ENCODE peak calls at places on chromosomes 4 and X, in five cellular contexts. S is SK-N-SH, A is K562, B is IMR-90, X is GM12878. M is an unnamed sample.

GRCh38 chrX:139825618-139826017 is 107.2 kb downstream of the ATP11C start:
- DNase-seq in A (no peak), X (no peak), S (no peak), B (no peak), M (no peak)

GRCh38 chrX:101395789-101396188 is 5.0 kb downstream of the RPL36A start:
- DNase-seq in A (no peak), B (no peak), X (no peak), S (no peak), M (no peak)

GRCh38 chrX:17403231-17403691 is 28.3 kb downstream of the NHS start:
- DNase-seq in B (no peak), X (no peak), S (no peak), A (no peak), M (no peak)

GRCh38 chr4:141730805-141731204 is 94.4 kb downstream of the IL15 start:
- DNase-seq in X (no peak), A (no peak), B (peak; percentile 30), S (no peak), M (no peak)

GRCh38 chr4:38950159-38950558 is 82.0 kb downstream of the TMEM156 start:
- DNase-seq in B (no peak), S (no peak), A (no peak), X (no peak), M (no peak)

GRCh38 chr4:112144546-112145325 is 518 bp upstream of the FAM241A start:
- DNase-seq in S (no peak), B (no peak), X (peak; percentile 16), A (no peak), M (no peak)

GRCh38 chrX:100682939-100683338 is 38.9 kb downstream of the SRPX2 start:
- DNase-seq in X (no peak), B (no peak), A (no peak), S (no peak), M (no peak)

GRCh38 chr4:2142630-2143427 is 83.7 kb downstream of the NAT8L start:
- DNase-seq in A (no peak), S (no peak), B (no peak), X (no peak), M (no peak)

GRCh38 chrX:136156560-136157117 is 9.3 kb downstream of the FHL1 start:
- DNase-seq in B (no peak), X (no peak), A (no peak), S (no peak), M (no peak)

GRCh38 chr4:147328756-147329446 is 152.0 kb upstream of the EDNRA start:
- DNase-seq in A (no peak), B (no peak), S (no peak), X (no peak), M (no peak)

DNA sequence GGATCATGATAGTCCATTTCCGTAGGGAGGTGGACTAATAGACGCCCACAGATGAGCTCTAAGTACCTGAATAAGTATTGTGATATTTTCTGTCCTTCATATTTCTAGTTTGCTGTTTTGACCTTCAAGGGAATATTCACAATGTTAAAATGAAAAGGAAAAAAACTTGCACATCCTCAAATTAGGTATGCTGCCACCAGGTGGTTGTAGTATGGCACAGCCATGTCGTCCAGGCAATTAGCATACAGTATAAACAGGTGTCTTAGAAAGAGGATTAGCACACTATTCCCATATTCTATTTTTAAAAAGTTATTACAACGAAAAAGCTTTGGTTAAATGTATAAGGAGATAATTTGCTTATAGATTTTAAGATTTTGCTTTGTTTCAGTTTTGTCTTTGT is 802.0 kb downstream of the RPA4 start:
- DNase-seq in S (peak; percentile 41), A (peak; percentile 6), X (no peak), B (peak; percentile 40), M (peak; percentile 39)
- TF ChIP-seq RCOR1 in S (no peak), A (no peak), X (no peak), B (no peak), M (no peak)

GRCh38 chrX:11755724-11756123 is 2.3 kb upstream of the MSL3 start:
- DNase-seq in X (no peak), A (no peak), S (no peak), B (no peak), M (no peak)
- H3K4me1 ChIP-seq in X (peaks cover 7% of the 10 kb centered on the region), A (peaks cover 6% of the 10 kb centered on the region), S (no peaks in the 10 kb centered on the region), B (no peaks in the 10 kb centered on the region), M (peaks cover 12% of the 10 kb centered on the region)

GRCh38 chr4:174218127-174218790 is 65.2 kb downstream of the FBXO8 start:
- DNase-seq in A (no peak), S (peak; percentile 50), X (no peak), B (no peak), M (no peak)
- TF ChIP-seq RCOR1 in A (no peak), S (no peak), X (no peak), B (no peak), M (no peak)

DNA sequence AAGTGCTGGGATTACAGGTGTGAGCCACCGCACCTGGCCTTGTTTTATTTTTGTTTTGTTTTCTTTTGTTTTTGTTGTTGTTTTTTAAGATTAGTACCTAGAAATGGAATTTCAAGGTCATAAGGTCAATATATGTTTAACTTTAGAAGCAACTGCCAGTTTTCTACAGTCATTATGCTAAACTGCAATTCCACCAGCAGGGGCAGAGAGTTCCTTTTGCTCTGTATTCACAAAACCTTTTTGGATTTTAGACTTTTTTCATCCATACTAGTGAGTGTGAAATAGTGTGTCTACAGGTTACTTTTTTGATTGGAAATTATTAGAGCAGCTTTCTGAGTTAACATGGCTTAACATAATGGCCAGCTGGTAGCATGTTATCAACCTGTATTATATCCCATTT is 580.6 kb downstream of the TRIML1 start:
- DNase-seq in B (no peak), A (no peak), S (no peak), X (no peak), M (no peak)
- H3K4me1 ChIP-seq in B (peaks cover 2% of the 10 kb centered on the region), A (no peaks in the 10 kb centered on the region), S (no peaks in the 10 kb centered on the region), X (no peaks in the 10 kb centered on the region), M (no peaks in the 10 kb centered on the region)

M was measured in A549.